ENCODE peak calls at places on chromosomes 4 and X, in nine cellular contexts. T is activated T-cell treated with anti-CD3 and anti-CD28 coated beads, Interleukin-2, amount 50 U/mL, for 1 hour; M is D341Med; A is stimulated activated naive CD4-positive, alpha-beta T cell; K is left lung; H is astrocyte of the hippocampus; U is psoas muscle; D is glutamatergic neuron; E is EL. P is an unnamed sample.

GRCh38 chr4:19686456-19686855 is 565.2 kb upstream of the SLIT2 start:
- DNase-seq in K (no peak), U (no peak), E (no peak), A (no peak), D (no peak), T (no peak), H (no peak), M (no peak), P (no peak)

GRCh38 chr4:168514249-168514852 is 17.5 kb downstream of the PALLD start:
- DNase-seq in H (peak), D (no peak), K (no peak), T (no peak), M (no peak), E (peak), A (peak), U (no peak), P (no peak)

GRCh38 chr4:54473077-54473545 is 184.6 kb upstream of the KIT start:
- DNase-seq in H (peak), D (no peak), T (no peak), E (peak), U (no peak), M (no peak), K (no peak), A (no peak), P (no peak)

GRCh38 chr4:8267077-8267476 is 2.5 kb upstream of the HTRA3 start:
- DNase-seq in A (no peak), K (peak), H (peak), D (peak), T (no peak), M (peak), U (peak), E (peak), P (peak)

GRCh38 chrX:108199691-108200090 is 108.1 kb downstream of the ATG4A start:
- DNase-seq in U (no peak), D (peak), T (no peak), E (peak), H (peak), K (no peak), A (no peak), M (peak), P (peak)

GRCh38 chr4:65344278-65344825 is 325.9 kb downstream of the EPHA5 start:
- DNase-seq in E (no peak), K (no peak), U (no peak), H (peak), T (no peak), D (no peak), M (no peak), A (no peak), P (no peak)

GRCh38 chrX:107654778-107655761 is 26.8 kb downstream of the PRPS1 start:
- DNase-seq in U (peak), D (peak), H (peak), T (peak), M (peak), E (peak), K (peak), A (peak), P (peak)

GRCh38 chrX:154310991-154311541 is 15.5 kb downstream of the TKTL1 start:
- DNase-seq in U (no peak), A (no peak), D (no peak), T (no peak), K (no peak), E (peak), M (no peak), H (no peak), P (no peak)